ENCODE peak calls at places on chromosome 1, in five cellular contexts. G is fibroblast of lung, M is A673, Y is GM23248, T is neural progenitor cell. Q is an unnamed sample.
A peak's percentile ranks its signal among the peaks of the same experiment; 100 is the strongest.

GRCh38 chr1:7561331-7561921 is 209.7 kb upstream of the VAMP3 start:
- DNase-seq in T (peak; percentile 75), M (peak; percentile 63), G (no peak), Y (peak; percentile 21), Q (no peak)

GRCh38 chr1:158019177-158019868 is 25.9 kb downstream of the KIRREL1 start:
- DNase-seq in Y (peak; percentile 94), G (peak; percentile 93), T (peak; percentile 82), M (peak; percentile 93), Q (peak; percentile 96)

GRCh38 chr1:33828654-33829053 is 35.2 kb upstream of the HMGB4 start:
- DNase-seq in M (no peak), T (no peak), G (no peak), Y (no peak), Q (no peak)

GRCh38 chr1:71706030-71706671 is 576.2 kb downstream of the NEGR1 start:
- DNase-seq in T (peak; percentile 6), M (no peak), G (peak; percentile 9), Y (no peak), Q (no peak)

GRCh38 chr1:204447736-204448135 is 36.1 kb upstream of the PPP1R15B start:
- DNase-seq in Y (no peak), T (no peak), G (no peak), M (no peak), Q (no peak)

GRCh38 chr1:167186771-167187170 is 33.9 kb upstream of the POU2F1 start:
- DNase-seq in G (no peak), T (no peak), Y (no peak), M (no peak), Q (no peak)

GRCh38 chr1:226870323-226871046 is at the start of gene PSEN2:
- DNase-seq in Y (peak; percentile 82), T (peak; percentile 74), M (peak; percentile 46), G (peak; percentile 27), Q (peak; percentile 26)

GRCh38 chr1:3922851-3923250 is 22.8 kb upstream of the C1orf174 start:
- DNase-seq in T (no peak), M (no peak), G (no peak), Y (no peak), Q (no peak)

GRCh38 chr1:225408249-225408648 is 19.6 kb downstream of the LBR start:
- DNase-seq in T (no peak), G (no peak), M (no peak), Y (no peak), Q (no peak)

GRCh38 chr1:222817529-222817928 is 2.7 kb downstream of the DISP1 start:
- DNase-seq in T (no peak), M (no peak), G (peak; percentile 99), Y (peak; percentile 96), Q (peak; percentile 97)

GRCh38 chr1:5983361-5984103 is 8.7 kb downstream of the NPHP4 start:
- DNase-seq in T (no peak), G (peak; percentile 61), Y (peak; percentile 76), M (no peak), Q (peak; percentile 74)

GRCh38 chr1:25054526-25054925 is 124.5 kb upstream of the RUNX3 start:
- DNase-seq in G (no peak), M (no peak), T (no peak), Y (no peak), Q (no peak)

DNA sequence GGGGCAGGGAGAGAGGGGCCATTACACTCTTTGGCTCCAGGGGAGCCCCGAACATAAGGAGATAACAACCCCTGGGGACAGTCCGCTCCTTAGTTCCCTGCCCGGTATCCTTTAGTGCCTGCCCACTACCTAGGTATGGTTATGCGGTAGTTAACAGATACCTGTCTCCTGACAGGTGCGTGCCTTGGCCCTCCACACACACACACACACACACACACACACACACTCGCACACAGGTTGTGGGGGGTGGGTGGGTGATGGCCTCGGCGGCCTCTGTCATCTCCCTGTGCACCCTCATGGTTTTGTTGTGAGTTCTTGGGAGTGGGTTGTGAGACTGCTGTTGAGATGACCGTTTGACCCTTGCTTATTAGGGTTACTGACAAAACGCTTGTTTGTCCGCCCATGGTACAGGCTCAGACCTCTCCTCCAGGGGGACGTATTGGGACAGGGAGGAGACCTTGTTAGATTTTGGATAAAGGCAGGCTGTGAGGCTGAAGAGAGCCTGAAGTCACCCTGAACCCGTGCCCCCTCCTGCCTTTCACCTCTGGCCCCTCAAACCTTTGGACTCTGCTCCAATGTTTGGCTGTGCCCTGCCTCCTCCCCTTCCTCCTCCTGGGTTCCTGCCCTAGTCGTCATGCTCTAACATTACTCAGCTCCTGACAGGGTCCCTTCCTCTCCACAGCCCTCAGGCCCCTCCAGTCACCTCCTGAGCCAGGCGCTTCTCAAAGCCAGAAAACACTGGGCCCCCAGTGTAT is 976 bp downstream of the RASSF5 start:
- DNase-seq in Y (peak; percentile 21), M (no peak), T (no peak), G (no peak), Q (no peak)
- TF ChIP-seq EZH2 in Y (peak; percentile 66), M (no peak), T (no peak), G (no peak), Q (no peak)

DNA sequence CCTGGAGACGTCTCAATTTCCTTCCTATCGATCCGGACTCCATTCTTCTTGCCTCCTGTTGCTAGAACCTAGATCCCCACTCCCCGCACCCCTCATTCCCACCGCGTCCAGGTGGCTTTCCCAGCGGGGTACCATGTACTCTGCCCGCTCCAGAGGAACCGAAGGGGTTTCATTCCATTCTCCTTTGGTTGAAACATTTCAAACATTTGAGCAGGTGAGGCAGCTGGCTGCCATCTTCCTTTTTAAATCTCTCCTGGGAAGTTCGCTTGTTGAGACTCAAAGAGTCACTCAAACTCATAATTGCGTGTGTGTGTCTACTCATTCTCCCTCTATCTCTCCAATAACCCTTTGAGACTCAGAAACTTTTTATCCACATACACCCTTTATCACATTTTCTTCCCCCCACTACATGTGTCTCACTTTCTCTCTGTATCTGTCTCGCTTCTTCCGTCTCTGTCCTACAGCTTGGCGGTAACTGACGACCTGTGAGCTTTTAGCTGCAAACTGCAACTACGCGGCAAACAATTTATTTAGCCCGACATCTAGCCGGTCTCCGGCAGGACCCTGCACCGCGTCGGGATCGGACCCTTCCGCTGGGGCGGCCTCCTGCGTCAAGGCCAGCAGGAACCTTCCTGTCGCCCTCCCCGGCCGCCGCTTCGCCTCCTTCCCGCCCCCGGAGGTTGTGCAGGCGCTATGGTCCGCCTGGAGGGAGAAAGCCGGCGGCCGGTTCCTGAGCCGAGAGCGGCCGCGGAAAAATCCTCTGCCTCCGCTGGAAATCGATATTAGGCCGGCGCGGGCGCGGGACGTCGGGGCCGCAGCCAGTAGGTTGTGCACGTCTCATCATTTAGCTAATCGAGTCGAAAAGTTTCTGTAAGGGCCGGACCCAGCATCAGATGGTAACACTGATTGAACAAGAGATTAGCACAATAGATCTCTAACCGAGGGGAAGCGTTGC is 3.0 kb upstream of the FOXD3 start:
- DNase-seq in M (no peak), Y (no peak), T (peak; percentile 74), G (peak; percentile 17), Q (no peak)
- TF ChIP-seq EZH2 in M (peak; percentile 71), Y (no peak), T (peak; percentile 100), G (peak; percentile 81), Q (no peak)

DNA sequence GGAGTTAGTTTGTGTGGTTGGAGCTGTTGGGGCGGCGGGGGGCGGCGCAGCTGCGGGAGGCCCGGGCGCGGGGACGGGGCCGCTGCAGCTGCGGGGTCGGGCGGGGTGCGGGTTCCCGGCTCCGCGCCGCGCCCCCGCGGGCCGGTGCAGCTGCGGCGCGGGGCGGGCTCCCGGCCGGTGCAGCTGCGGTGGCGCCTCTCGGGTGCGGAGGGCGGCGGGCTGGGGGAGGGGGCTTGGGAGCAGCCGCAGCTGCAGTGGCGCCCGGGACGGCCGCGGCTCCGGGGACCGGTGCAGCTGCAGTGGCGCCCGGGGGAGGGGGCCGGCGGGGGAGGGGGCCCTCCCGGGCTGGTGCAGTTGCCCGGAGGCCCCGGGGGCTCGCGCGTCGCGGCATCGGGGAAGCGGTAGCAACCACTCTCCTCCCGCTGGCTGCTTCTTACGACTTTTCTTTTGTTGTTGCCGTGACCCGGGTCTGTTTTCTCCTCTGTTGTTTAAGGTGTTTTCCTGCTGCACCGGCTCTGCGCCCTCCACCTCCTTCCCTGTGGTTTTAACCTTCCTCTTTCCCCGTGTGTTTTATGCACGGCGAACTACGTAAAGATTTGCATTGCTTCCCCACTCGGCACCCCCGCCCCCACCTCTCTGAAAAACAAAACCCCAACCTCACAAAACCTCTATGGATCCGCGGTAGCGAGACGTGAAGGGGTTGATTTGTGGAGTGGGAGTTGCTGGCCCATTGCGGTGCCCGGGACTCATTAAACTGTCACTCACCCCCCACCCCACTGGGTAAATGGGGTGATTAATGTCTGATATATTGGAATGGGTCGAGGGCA is 1.7 kb upstream of the ZBTB18 start:
- DNase-seq in T (peak; percentile 83), G (no peak), Y (peak; percentile 60), M (peak; percentile 43), Q (no peak)
- TF ChIP-seq EZH2 in T (no peak), G (no peak), Y (no peak), M (no peak), Q (no peak)

GRCh38 chr1:18644469-18645171 is 14.0 kb downstream of the PAX7 start:
- DNase-seq in M (peak; percentile 53), Y (no peak), G (no peak), T (no peak), Q (no peak)

GRCh38 chr1:18646091-18646775 is 15.6 kb downstream of the PAX7 start:
- DNase-seq in G (no peak), M (no peak), T (peak; percentile 87), Y (no peak), Q (no peak)

GRCh38 chr1:18644013-18644399 is 13.4 kb downstream of the PAX7 start:
- DNase-seq in G (no peak), M (no peak), Y (no peak), T (no peak), Q (no peak)

GRCh38 chr1:18646776-18647410 is 16.2 kb downstream of the PAX7 start:
- DNase-seq in Y (no peak), G (no peak), M (no peak), T (peak; percentile 87), Q (no peak)

DNA sequence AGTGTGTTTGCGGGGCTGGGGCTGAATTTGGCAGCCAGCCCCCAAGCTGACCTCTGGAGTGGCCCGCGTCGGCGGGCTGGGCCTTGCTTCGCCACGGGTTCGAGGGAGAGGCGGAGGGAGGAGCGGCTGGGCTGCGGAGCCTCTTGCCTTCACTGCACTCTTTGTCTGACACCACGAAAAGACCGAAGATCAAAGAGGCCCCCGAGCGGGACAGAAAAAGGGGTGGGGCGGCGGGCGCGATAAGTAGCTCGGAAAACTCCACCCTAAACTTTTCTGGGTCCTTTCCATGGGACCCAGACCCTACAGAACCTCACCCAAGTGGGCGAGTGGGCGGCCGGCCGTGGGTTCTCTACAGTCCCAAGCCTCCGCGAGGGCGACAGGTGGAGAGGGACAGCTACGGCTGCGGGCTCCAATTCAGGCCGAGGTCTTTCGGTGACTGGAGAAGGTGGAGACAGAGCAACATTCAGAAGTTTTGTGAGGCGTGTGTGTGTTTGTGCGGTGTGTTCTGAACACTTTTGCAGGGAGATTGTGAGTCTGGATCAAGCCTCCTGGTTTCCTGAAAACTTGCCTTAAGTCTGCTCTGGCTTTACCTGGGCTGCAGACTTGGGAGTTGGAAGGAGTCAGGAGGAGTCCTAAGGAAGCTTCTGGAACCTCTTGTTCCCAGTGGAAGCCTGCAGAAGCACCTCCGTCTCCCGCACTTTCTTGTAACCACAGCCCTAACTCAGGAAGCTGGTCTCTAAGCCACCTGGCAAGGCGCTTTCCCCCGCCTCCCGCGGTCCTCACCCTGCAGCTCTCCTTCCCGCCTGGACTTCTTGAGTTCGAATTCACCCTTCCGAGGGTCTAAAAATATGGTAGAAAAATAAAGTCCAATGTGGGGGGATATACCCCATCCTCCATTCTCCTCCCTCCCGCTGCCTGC is 14.8 kb downstream of the PAX7 start:
- DNase-seq in Y (no peak), T (peak; percentile 85), M (no peak), G (no peak), Q (no peak)
- TF ChIP-seq EZH2 in Y (no peak), T (peak; percentile 4), M (no peak), G (peak; percentile 52), Q (no peak)